ENCODE peak calls at places on chromosomes 2 and 18, in six cellular contexts. U is fibroblast of pulmonary artery, S is Peyer's patch, L is OCI-LY7, K is spleen, O is fibroblast of the aortic adventitia. I is an unnamed sample.

GRCh38 chr2:133561045-133561852 is 7.0 kb downstream of the NCKAP5 start:
- DNase-seq in O (peak; percentile 95), U (peak; percentile 83), K (no peak), S (peak; percentile 46), L (peak; percentile 30), I (peak; percentile 81)

GRCh38 chr2:142321706-142322280 is 191.0 kb upstream of the LRP1B start:
- DNase-seq in U (no peak), L (no peak), O (no peak), K (no peak), S (no peak), I (no peak)

GRCh38 chr2:138432971-138433370 is 68.6 kb upstream of the SPOPL start:
- DNase-seq in O (peak; percentile 25), K (no peak), L (no peak), S (no peak), U (peak; percentile 11), I (peak; percentile 13)

GRCh38 chr2:235669983-235670962 is 176.4 kb downstream of the AGAP1 start:
- DNase-seq in L (no peak), S (peak; percentile 75), O (peak; percentile 78), K (no peak), U (peak; percentile 80), I (peak; percentile 77)

GRCh38 chr18:32975501-32975900 is 202.7 kb upstream of the KLHL14 start:
- DNase-seq in U (no peak), L (no peak), O (no peak), K (no peak), S (no peak), I (no peak)

GRCh38 chr2:44572196-44572900 is 210.6 kb downstream of the CAMKMT start:
- DNase-seq in U (no peak), O (no peak), S (no peak), K (no peak), L (no peak), I (peak; percentile 7)

GRCh38 chr2:18626958-18627650 is 37.7 kb upstream of the NT5C1B start:
- DNase-seq in L (no peak), O (peak; percentile 65), U (peak; percentile 33), S (no peak), K (no peak), I (no peak)

GRCh38 chr2:42878581-42878980 is 86.2 kb upstream of the HAAO start:
- DNase-seq in U (no peak), K (no peak), O (no peak), L (no peak), S (peak; percentile 4), I (no peak)

GRCh38 chr2:218261424-218262273 is 834 bp downstream of the GPBAR1 start:
- DNase-seq in L (peak; percentile 18), U (no peak), O (no peak), S (no peak), K (no peak), I (no peak)

GRCh38 chr18:29184654-29185053 is 1007.7 kb upstream of the CDH2 start:
- DNase-seq in K (no peak), O (no peak), L (no peak), U (no peak), S (no peak), I (no peak)

GRCh38 chr18:29185801-29186200 is 1008.9 kb upstream of the CDH2 start:
- DNase-seq in O (no peak), U (no peak), S (no peak), L (no peak), K (no peak), I (no peak)

GRCh38 chr18:29176681-29177080 is 999.8 kb upstream of the CDH2 start:
- DNase-seq in O (no peak), K (no peak), L (no peak), S (no peak), U (no peak), I (no peak)

GRCh38 chr18:29181151-29181901 is 1004.4 kb upstream of the CDH2 start:
- DNase-seq in K (no peak), O (peak; percentile 98), L (no peak), U (peak; percentile 97), S (peak; percentile 45), I (peak; percentile 97)
- TF ChIP-seq CTCF in K (no peak), O (peak; percentile 3), L (no peak), U (no peak), S (no peak), I (no peak)

GRCh38 chr2:170227467-170228075 is 49.6 kb downstream of the MYO3B start:
- DNase-seq in L (no peak), S (no peak), O (no peak), U (no peak), K (no peak), I (no peak)
- H3K4me3 ChIP-seq in L (no peak overlapping the region), S (no peak overlapping the region), O (no peak overlapping the region), U (no peak overlapping the region), K (no peak overlapping the region), I (no peak overlapping the region)

DNA sequence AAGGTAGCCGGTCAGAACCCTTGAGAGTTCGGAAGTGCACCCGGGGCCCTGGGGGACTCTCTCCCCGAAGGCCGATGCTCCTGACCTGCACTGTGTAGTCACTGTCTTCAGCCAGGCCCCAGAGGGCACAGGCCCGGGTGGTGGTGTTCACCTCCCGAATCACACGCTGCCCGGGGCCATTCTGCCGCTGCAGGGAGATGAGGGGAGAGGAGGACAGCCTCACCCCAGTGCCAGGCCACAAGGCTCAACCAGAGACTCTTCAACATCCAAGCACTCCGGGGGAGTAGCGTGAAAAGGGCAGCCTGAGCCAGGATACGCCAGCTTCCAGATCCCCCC is 1.1 kb downstream of the FNDC4 start:
- DNase-seq in S (no peak), L (no peak), K (no peak), O (no peak), U (no peak), I (no peak)
- TF ChIP-seq CTCF in S (no peak), L (no peak), K (no peak), O (no peak), U (no peak), I (no peak)

GRCh38 chr18:79952457-79952995 is 1.1 kb upstream of the SLC66A2 start:
- DNase-seq in O (no peak), K (peak; percentile 81), L (no peak), S (no peak), U (no peak), I (no peak)
- H3K4me3 ChIP-seq in O (peak overlapping the region; percentile 74), K (peak overlapping the region; percentile 89), L (no peak overlapping the region), S (peak overlapping the region; percentile 99), U (peak overlapping the region; percentile 67), I (peak overlapping the region; percentile 69)

GRCh38 chr2:16320716-16321115 is 344.9 kb downstream of the CYRIA start:
- DNase-seq in O (no peak), S (no peak), L (no peak), U (no peak), K (no peak), I (no peak)

GRCh38 chr2:16321256-16321655 is 344.4 kb downstream of the CYRIA start:
- DNase-seq in O (no peak), S (no peak), L (no peak), K (no peak), U (no peak), I (no peak)

GRCh38 chr2:16323131-16323520 is 342.5 kb downstream of the CYRIA start:
- DNase-seq in U (no peak), L (no peak), O (no peak), S (no peak), K (no peak), I (no peak)

GRCh38 chr2:16322308-16323130 is 343.1 kb downstream of the CYRIA start:
- DNase-seq in K (no peak), O (no peak), U (no peak), S (no peak), L (no peak), I (no peak)

GRCh38 chr2:16321872-16322271 is 343.8 kb downstream of the CYRIA start:
- DNase-seq in K (no peak), L (no peak), S (no peak), U (no peak), O (no peak), I (no peak)
- TF ChIP-seq CTCF in K (no peak), L (no peak), S (no peak), U (no peak), O (no peak), I (no peak)

I was measured in AG10803.